ENCODE peak calls at places on chromosomes 4 and X, in four cellular contexts. N, M, L and Z are unnamed samples.

GRCh38 chr4:135833529-135833928 is 1631.9 kb upstream of the PABPC4L start:
- DNase-seq in N (no peak), M (no peak), L (no peak), Z (no peak)

GRCh38 chr4:81722229-81722900 is 250.7 kb upstream of the RASGEF1B start:
- DNase-seq in N (no peak), M (no peak), L (no peak), Z (no peak)

GRCh38 chr4:159540501-159540900 is 437.6 kb downstream of the RAPGEF2 start:
- DNase-seq in N (no peak), M (no peak), L (no peak), Z (no peak)

GRCh38 chrX:126770179-126770578 is 49.4 kb upstream of the PRR32 start:
- DNase-seq in N (no peak), M (no peak), L (no peak), Z (peak)

GRCh38 chrX:45527834-45528233 is 327.2 kb upstream of the DIPK2B start:
- DNase-seq in N (no peak), M (no peak), L (no peak), Z (no peak)

GRCh38 chr4:144948421-144948820 is 149.6 kb downstream of the ANAPC10 start:
- DNase-seq in N (no peak), M (no peak), L (no peak), Z (no peak)

GRCh38 chr4:117447925-117448324 is 362.5 kb upstream of the TRAM1L1 start:
- DNase-seq in N (no peak), M (no peak), L (no peak), Z (peak)

GRCh38 chrX:3124041-3124440 is 82.8 kb downstream of the ARSF start:
- DNase-seq in N (no peak), M (no peak), L (no peak), Z (no peak)

GRCh38 chr4:159308571-159309340 is 205.9 kb downstream of the RAPGEF2 start:
- DNase-seq in N (no peak), M (no peak), L (no peak), Z (no peak)

GRCh38 chr4:176818531-176818930 is 25.8 kb upstream of the VEGFC start:
- DNase-seq in N (no peak), M (no peak), L (no peak), Z (no peak)

GRCh38 chr4:114208747-114209146 is 229.3 kb upstream of the ARSJ start:
- DNase-seq in N (no peak), M (no peak), L (no peak), Z (no peak)

GRCh38 chr4:65265526-65265925 is 404.8 kb downstream of the EPHA5 start:
- DNase-seq in N (no peak), M (no peak), L (no peak), Z (no peak)

GRCh38 chrX:9786839-9787635 is 808 bp downstream of the SHROOM2 start:
- DNase-seq in N (no peak), M (no peak), L (no peak), Z (no peak)

GRCh38 chrX:85244411-85245210 is 820 bp downstream of the ZNF711 start:
- DNase-seq in N (peak), M (no peak), L (peak), Z (peak)

GRCh38 chr4:69818060-69818639 is 41.8 kb downstream of the SULT1E1 start:
- DNase-seq in N (no peak), M (no peak), L (no peak), Z (no peak)

GRCh38 chrX:50780144-50780543 is 33.9 kb downstream of the SHROOM4 start:
- DNase-seq in N (no peak), M (no peak), L (no peak), Z (no peak)

GRCh38 chrX:9832811-9833210 is 46.6 kb downstream of the SHROOM2 start:
- DNase-seq in N (no peak), M (no peak), L (no peak), Z (no peak)

GRCh38 chr4:38858097-38858420 is 1.4 kb upstream of the TLR6 start:
- DNase-seq in N (no peak), M (no peak), L (no peak), Z (no peak)

GRCh38 chr4:20288846-20289512 is 37.3 kb downstream of the SLIT2 start:
- DNase-seq in N (no peak), M (no peak), L (no peak), Z (no peak)

GRCh38 chrX:119174900-119175299 is 47.3 kb upstream of the KIAA1210 start:
- DNase-seq in N (no peak), M (no peak), L (no peak), Z (no peak)

GRCh38 chr4:7911044-7911578 is 28.6 kb downstream of the AFAP1 start:
- DNase-seq in N (no peak), M (no peak), L (no peak), Z (no peak)

GRCh38 chrX:78759081-78759480 is 11.6 kb downstream of the LPAR4 start:
- DNase-seq in N (no peak), M (no peak), L (no peak), Z (no peak)

GRCh38 chrX:18983711-18984380 is at the start of gene PHKA2:
- DNase-seq in N (peak), M (no peak), L (no peak), Z (no peak)

GRCh38 chr4:128707864-128708263 is 101.6 kb upstream of the JADE1 start:
- DNase-seq in N (no peak), M (no peak), L (no peak), Z (no peak)

GRCh38 chr4:169051936-169052335 is 41.9 kb upstream of the CBR4 start:
- DNase-seq in N (no peak), M (no peak), L (no peak), Z (no peak)

GRCh38 chr4:14368391-14368790 is 633.9 kb upstream of the CPEB2 start:
- DNase-seq in N (no peak), M (no peak), L (no peak), Z (no peak)

GRCh38 chr4:176957353-176958118 is 164.8 kb upstream of the VEGFC start:
- DNase-seq in N (no peak), M (no peak), L (no peak), Z (no peak)

GRCh38 chrX:105567046-105567445 is 255.3 kb upstream of the NRK start:
- DNase-seq in N (no peak), M (no peak), L (no peak), Z (no peak)

GRCh38 chr4:47686294-47686872 is 151.5 kb downstream of the CORIN start:
- DNase-seq in N (no peak), M (peak), L (peak), Z (peak)

GRCh38 chr4:134544303-134544761 is 342.7 kb upstream of the PABPC4L start:
- DNase-seq in N (no peak), M (peak), L (no peak), Z (no peak)

GRCh38 chr4:2248821-2249261 is 6.9 kb upstream of the HAUS3 start:
- DNase-seq in N (peak), M (no peak), L (no peak), Z (no peak)

GRCh38 chr4:154364012-154364863 is 127.4 kb downstream of the DCHS2 start:
- DNase-seq in N (no peak), M (no peak), L (no peak), Z (no peak)

GRCh38 chrX:129781134-129782014 is 1.6 kb downstream of the SASH3 start:
- DNase-seq in N (no peak), M (no peak), L (peak), Z (peak)

GRCh38 chrX:40573763-40574162 is 7.0 kb upstream of the ATP6AP2 start:
- DNase-seq in N (no peak), M (no peak), L (no peak), Z (peak)

GRCh38 chr4:102217345-102217744 is 127.9 kb downstream of the SLC39A8 start:
- DNase-seq in N (no peak), M (no peak), L (no peak), Z (no peak)

GRCh38 chr4:84966382-84967291 is at the start of gene WDFY3:
- DNase-seq in N (peak), M (peak), L (no peak), Z (peak)

GRCh38 chr4:84967292-84967651 is 782 bp upstream of the WDFY3 start:
- DNase-seq in N (no peak), M (no peak), L (no peak), Z (no peak)

GRCh38 chr4:84964995-84965557 is 1.4 kb downstream of the WDFY3 start:
- DNase-seq in N (no peak), M (no peak), L (no peak), Z (no peak)

GRCh38 chr4:84968936-84969335 is 2.4 kb upstream of the WDFY3 start:
- DNase-seq in N (no peak), M (no peak), L (no peak), Z (no peak)

GRCh38 chr4:84965558-84966381 is 720 bp downstream of the WDFY3 start:
- DNase-seq in N (peak), M (no peak), L (no peak), Z (no peak)
- H3K4me3 ChIP-seq in N (peak), M (peak), L (no peak), Z (peak)

DNA sequence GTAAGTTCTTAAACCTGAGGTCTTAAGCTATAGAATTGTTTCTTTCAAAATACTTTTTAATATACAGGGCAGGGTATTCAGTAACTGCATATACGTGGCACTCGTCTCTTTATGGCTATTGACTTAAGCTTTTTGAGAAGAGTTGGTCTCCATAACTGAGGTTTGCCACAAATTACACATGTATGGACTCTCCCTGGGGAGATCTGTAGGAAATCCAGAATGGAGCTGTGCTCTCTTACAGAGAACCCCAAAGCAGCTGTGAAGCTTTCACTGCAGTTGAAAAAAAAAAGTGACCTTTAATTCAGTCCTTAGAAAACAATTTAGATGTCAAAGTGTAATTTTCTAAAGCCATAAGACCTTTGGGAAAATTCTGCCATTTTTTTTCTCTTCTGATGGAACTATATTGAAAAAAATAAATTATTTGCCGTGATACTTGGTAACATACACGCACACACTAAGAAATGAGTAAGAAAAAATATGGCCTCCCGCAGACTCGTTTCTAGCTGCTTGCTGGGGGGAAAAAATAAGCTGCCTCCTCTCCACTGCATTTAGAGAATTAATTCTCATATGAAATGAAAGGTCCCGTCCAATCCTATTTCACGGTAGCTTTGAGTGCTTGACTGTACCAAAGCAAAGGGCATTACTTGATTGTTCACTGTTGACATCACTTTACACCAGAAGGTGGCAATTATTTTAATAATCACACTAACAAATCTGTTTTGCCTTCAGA is 159.4 kb upstream of the TENM3 start:
- DNase-seq in N (no peak), M (no peak), L (no peak), Z (no peak)
- H3K4me3 ChIP-seq in N (no peak), M (no peak), L (no peak), Z (no peak)

GRCh38 chr4:42560465-42560864 is 96.4 kb downstream of the ATP8A1 start:
- DNase-seq in N (no peak), M (no peak), L (no peak), Z (no peak)
- H3K4me3 ChIP-seq in N (no peak), M (no peak), L (no peak), Z (no peak)

GRCh38 chrX:48736303-48736702 is 25.2 kb upstream of the GLOD5 start:
- DNase-seq in N (no peak), M (no peak), L (no peak), Z (no peak)
- H3K4me3 ChIP-seq in N (peak), M (peak), L (peak), Z (peak)

DNA sequence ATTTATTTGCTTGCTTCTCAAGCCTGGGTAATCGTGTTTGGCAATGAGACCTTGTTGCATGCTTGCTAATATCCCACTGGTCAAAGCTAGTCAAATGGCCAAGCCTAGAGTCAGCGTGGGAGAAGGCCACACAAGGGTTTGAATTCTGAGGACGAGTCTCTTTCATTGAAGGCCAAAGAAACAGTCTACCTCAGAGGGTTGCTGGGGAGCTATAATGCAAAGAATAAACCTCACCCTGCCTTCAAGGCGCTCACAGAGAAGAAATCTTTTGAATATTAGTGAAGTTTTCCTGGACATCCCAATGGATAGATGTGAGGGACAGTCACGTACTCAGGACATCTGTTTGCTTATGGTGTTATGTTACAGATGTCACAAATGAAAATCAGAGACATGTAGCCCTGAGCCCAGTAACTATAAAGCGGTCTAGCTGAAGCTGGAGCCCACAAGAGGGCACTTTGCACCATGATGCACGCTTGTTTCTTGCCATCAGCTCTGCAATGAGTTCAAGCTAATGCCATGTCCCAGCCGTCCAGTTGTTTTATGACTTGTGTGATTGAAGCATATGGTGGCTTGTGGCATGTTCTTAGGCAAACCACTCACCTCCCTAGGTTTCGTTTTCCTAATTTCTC is 1.1 kb upstream of the TLR3 start:
- DNase-seq in N (no peak), M (peak), L (peak), Z (peak)
- H3K4me3 ChIP-seq in N (peak), M (peak), L (peak), Z (peak)

DNA sequence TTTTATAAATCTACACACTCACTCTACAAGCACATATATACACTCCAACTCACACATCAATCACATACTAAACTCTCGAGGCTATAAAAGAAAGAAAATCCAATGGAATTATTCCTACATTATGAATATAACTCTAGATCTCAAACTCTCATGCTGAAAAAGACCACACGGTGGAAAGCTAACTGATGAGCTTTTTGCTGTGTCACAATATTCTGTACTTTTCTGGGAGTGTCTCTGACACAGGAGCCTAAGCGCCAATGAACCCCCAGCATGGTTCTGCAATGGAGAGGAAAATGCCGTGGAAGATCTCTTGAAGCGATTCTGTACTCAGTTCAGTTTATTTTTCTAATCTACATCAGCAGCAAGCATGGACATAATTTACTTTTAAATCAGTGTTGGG is 124.2 kb upstream of the ETNPPL start:
- DNase-seq in N (no peak), M (no peak), L (no peak), Z (no peak)
- H3K4me3 ChIP-seq in N (no peak), M (no peak), L (no peak), Z (no peak)

DNA sequence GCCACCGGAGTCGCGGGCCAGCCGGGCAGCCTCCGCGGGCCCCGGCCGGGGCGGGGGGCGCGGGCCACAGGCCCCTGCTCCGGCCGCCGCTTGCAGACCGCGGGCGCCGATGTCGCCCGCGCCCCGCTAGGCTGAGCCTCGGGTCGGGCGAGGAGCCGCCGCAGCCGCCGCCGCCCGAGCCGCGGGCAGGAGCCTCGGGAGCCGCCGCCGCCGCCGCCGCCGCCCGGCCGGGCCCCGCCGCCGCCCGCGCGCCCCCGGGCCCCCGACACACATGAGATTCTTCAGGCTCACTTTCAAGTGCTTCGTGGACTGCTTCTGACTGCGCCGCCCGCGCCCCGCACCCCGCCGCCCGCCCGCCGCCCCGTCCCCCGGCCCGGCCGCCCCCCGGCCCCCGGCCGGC is 345 bp downstream of the SLC6A8 start:
- DNase-seq in N (peak), M (no peak), L (no peak), Z (no peak)
- H3K4me3 ChIP-seq in N (peak), M (no peak), L (no peak), Z (no peak)

GRCh38 chrX:153592966-153593688 is 5.8 kb downstream of the CCNQ start:
- DNase-seq in N (no peak), M (no peak), L (no peak), Z (no peak)

GRCh38 chrX:153595387-153595786 is 3.6 kb downstream of the CCNQ start:
- DNase-seq in N (no peak), M (no peak), L (no peak), Z (no peak)

GRCh38 chrX:153590961-153591956 is 7.7 kb downstream of the CCNQ start:
- DNase-seq in N (no peak), M (no peak), L (no peak), Z (no peak)

GRCh38 chrX:153593811-153594500 is 5.0 kb downstream of the CCNQ start:
- DNase-seq in N (no peak), M (no peak), L (no peak), Z (no peak)

DNA sequence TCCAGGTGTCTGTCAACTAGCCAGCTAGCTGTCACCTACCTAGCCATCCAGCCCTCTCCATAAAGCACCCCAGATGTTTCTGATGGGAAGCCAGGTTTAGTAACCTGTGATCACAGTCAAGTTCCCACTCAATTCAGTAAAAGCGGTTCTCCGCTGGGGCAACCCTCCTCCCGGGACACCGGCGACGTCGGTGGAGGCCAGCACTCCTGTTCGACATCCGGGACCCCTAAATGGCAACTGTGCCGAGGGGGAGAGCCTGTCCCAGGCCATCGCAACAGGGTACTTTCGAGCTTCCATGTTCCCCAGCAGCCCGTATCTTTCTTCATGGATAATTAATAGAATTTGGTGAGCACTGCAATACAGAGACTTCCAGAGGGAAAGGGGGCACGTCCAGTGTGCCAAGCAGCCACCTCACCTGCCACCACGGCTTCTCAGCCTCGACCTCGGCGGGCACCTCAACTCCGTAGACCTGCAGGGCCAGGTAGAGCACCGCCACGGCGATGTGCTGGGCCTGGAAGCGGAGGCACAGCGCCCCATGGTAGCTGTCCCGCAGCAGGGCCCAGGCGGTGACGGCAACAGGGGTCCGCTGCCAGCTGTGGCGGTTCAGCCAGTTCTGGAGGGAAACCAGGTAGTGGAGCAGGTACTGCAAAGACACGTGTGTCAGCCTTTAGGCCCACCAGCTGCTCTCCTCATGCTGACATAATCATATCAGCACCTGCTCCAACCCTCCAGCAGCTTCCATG is 6.7 kb downstream of the CCNQ start:
- DNase-seq in N (no peak), M (no peak), L (no peak), Z (no peak)
- H3K4me3 ChIP-seq in N (no peak), M (no peak), L (no peak), Z (no peak)